ENCODE peak calls at places on chromosome 10, in four cellular contexts. S is heart left ventricle, E is NB4, N is H54. P is an unnamed sample.

GRCh38 chr10:110006358-110007170 is 1.2 kb upstream of the ADD3 start:
- DNase-seq in S (peak), E (peak), N (peak), P (peak)

GRCh38 chr10:89217057-89217990 is 10.2 kb upstream of the CH25H start:
- DNase-seq in S (peak), E (peak), N (peak), P (no peak)

GRCh38 chr10:124106241-124106905 is 13.0 kb upstream of the CHST15 start:
- DNase-seq in S (peak), E (no peak), N (peak), P (peak)

GRCh38 chr10:132856869-132857524 is 71.0 kb upstream of the NKX6-2 start:
- DNase-seq in S (no peak), E (no peak), N (no peak), P (no peak)

GRCh38 chr10:71531485-71532446 is 135.0 kb downstream of the CDH23 start:
- DNase-seq in S (no peak), E (peak), N (no peak), P (no peak)

GRCh38 chr10:79081353-79082034 is 12.7 kb downstream of the ZMIZ1 start:
- DNase-seq in S (no peak), E (peak), N (peak), P (no peak)

GRCh38 chr10:100654835-100655759 is 90.3 kb upstream of the PAX2 start:
- DNase-seq in S (no peak), E (peak), N (no peak), P (no peak)

GRCh38 chr10:91022924-91023707 is 102.2 kb upstream of the ANKRD1 start:
- DNase-seq in S (peak), E (no peak), N (no peak), P (no peak)

GRCh38 chr10:34200355-34200901 is 614.7 kb downstream of the PARD3 start:
- DNase-seq in S (no peak), E (peak), N (no peak), P (no peak)

GRCh38 chr10:60707841-60708240 is 70.4 kb upstream of the CDK1 start:
- DNase-seq in S (no peak), E (no peak), N (no peak), P (no peak)

GRCh38 chr10:43891241-43891640 is 242.6 kb upstream of the ZNF32 start:
- DNase-seq in S (no peak), E (no peak), N (no peak), P (no peak)

GRCh38 chr10:43596546-43596945 is 9.7 kb upstream of the ZNF485 start:
- DNase-seq in S (no peak), E (peak), N (no peak), P (no peak)

GRCh38 chr10:115572740-115573455 is 479.7 kb downstream of the ATRNL1 start:
- DNase-seq in S (no peak), E (peak), N (peak), P (no peak)

GRCh38 chr10:24718031-24718855 is 5.4 kb downstream of the ARHGAP21 start:
- DNase-seq in S (no peak), E (no peak), N (no peak), P (no peak)

GRCh38 chr10:14389981-14390590 is 59.4 kb upstream of the FRMD4A start:
- DNase-seq in S (no peak), E (no peak), N (no peak), P (no peak)

GRCh38 chr10:114770009-114770408 is 51.6 kb upstream of the FHIP2A start:
- DNase-seq in S (no peak), E (no peak), N (no peak), P (no peak)

GRCh38 chr10:30798621-30799020 is 169.1 kb upstream of the LYZL2 start:
- DNase-seq in S (no peak), E (no peak), N (no peak), P (no peak)

GRCh38 chr10:101557541-101557940 is 30.5 kb downstream of the POLL start:
- DNase-seq in S (no peak), E (no peak), N (no peak), P (peak)

GRCh38 chr10:120688928-120689327 is 162.2 kb upstream of the WDR11 start:
- DNase-seq in S (no peak), E (peak), N (no peak), P (no peak)

GRCh38 chr10:79275431-79275851 is 71.8 kb upstream of the PPIF start:
- DNase-seq in S (peak), E (no peak), N (no peak), P (no peak)

DNA sequence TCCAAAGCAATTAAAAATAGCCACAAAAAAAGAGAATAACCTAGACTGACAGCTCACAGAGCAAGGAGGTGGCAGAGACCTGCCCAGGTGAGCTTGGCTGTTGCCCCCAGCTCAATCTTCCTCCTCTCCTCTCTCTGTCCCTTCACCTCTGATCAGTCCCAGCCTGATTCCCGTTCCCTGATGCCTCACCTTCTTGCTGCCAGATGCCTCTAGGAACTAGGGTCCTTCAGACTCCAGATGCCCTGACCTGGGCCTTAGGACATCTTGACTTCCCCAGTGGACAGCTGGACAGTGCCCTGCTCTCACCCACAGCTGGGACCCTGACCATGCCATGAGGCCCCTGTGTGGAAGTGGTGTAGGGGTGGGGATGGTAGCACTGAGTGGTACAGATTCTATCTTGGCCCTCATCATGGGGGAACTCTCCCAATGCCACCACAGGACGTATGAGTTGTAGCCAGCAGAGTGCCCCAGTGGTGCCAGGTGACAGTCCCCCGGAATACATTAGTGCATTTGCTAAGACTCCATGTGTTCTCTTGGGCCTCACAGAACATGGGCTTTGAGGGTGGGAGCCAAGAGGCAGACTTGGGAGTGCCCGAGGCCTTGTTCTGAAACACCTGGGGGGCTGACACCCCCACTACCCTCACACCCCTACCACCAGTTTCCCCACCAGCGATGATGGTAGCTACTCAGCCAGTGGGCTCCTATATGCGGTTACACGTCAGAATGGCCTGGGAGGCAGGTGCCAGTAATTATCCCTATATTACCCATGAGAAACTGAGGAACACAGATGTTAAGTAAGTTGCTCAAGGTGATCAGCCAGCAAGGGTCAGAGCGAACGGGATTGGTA is 2.0 kb downstream of the DEPP1 start:
- DNase-seq in S (no peak), E (no peak), N (no peak), P (no peak)
- TF ChIP-seq POLR2A in S (no peak), E (no peak), N (no peak), P (no peak)

GRCh38 chr10:58993480-58994221 is 182.8 kb upstream of the PHYHIPL start:
- DNase-seq in S (no peak), E (no peak), N (no peak), P (no peak)

GRCh38 chr10:58996063-58996462 is 180.4 kb upstream of the PHYHIPL start:
- DNase-seq in S (no peak), E (no peak), N (no peak), P (no peak)

GRCh38 chr10:58992830-58993460 is 183.5 kb upstream of the PHYHIPL start:
- DNase-seq in S (no peak), E (no peak), N (no peak), P (no peak)

GRCh38 chr10:58995058-58995596 is 181.3 kb upstream of the PHYHIPL start:
- DNase-seq in S (no peak), E (no peak), N (no peak), P (no peak)

GRCh38 chr10:58994226-58995057 is 182.0 kb upstream of the PHYHIPL start:
- DNase-seq in S (no peak), E (no peak), N (no peak), P (no peak)
- TF ChIP-seq POLR2A in S (no peak), E (no peak), N (no peak), P (no peak)

GRCh38 chr10:122115874-122116273 is 126.9 kb downstream of the TACC2 start:
- DNase-seq in S (no peak), E (peak), N (no peak), P (no peak)

GRCh38 chr10:122114156-122114747 is 125.3 kb downstream of the TACC2 start:
- DNase-seq in S (peak), E (no peak), N (no peak), P (no peak)

GRCh38 chr10:122112021-122112616 is 123.2 kb downstream of the TACC2 start:
- DNase-seq in S (no peak), E (peak), N (no peak), P (no peak)

GRCh38 chr10:122112625-122113160 is 123.7 kb downstream of the TACC2 start:
- DNase-seq in S (peak), E (peak), N (peak), P (peak)

GRCh38 chr10:122113161-122113944 is 124.4 kb downstream of the TACC2 start:
- DNase-seq in S (peak), E (peak), N (peak), P (peak)
- TF ChIP-seq POLR2A in S (peak), E (no peak), N (no peak), P (no peak)

GRCh38 chr10:28302012-28302667 is 724 bp downstream of the MPP7 start:
- DNase-seq in S (no peak), E (peak), N (no peak), P (peak)

GRCh38 chr10:28305551-28305950 is 2.7 kb upstream of the MPP7 start:
- DNase-seq in S (no peak), E (no peak), N (no peak), P (no peak)

GRCh38 chr10:28300027-28300426 is 2.8 kb downstream of the MPP7 start:
- DNase-seq in S (no peak), E (no peak), N (no peak), P (no peak)

GRCh38 chr10:28304032-28304571 is 1.2 kb upstream of the MPP7 start:
- DNase-seq in S (no peak), E (no peak), N (no peak), P (no peak)

DNA sequence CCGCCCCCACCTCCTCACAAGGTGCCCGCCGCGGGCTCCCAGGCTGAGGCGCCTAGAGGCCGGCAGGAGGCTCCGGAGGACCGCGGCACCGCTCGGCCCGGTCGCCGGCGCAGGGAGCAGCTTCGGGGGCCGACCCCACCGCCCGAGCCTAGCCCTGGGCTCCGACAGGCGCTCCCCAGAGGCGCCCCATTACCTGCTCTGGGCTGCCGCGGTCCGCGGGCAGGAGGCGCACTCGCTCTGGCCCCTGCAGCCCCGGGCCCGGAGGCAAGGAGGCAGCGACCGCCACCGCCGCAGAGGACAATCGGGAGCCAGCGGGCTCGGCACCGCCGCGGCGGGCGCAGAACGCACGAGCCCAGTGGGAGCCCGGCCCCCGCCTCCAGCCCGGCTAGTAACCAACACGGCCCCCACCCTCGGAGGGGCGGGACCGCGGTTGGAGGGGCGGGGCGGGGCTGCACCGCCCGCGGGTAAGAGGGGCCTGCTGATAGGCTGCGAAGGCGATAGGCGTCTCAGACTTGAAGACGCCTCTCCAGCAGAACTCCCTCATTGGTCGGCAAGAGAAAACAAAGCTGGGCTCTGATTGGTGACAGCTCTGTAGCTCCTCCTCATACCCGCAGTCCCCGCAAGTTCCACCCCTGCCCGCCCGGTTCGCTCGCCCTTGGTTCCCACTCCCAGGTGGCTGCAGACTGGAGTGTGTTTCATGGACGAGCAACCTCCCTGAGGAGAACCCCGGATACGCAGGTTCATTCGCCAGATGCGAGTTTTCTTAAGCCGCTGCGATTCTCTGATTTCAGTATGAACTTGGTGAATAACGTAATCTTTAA is at the start of gene MPP7:
- DNase-seq in S (peak), E (peak), N (peak), P (peak)
- TF ChIP-seq POLR2A in S (peak), E (no peak), N (peak), P (no peak)

GRCh38 chr10:73769396-73769795 is 12.5 kb upstream of the CHCHD1 start:
- DNase-seq in S (no peak), E (no peak), N (no peak), P (peak)
- TF ChIP-seq POLR2A in S (no peak), E (no peak), N (no peak), P (no peak)

GRCh38 chr10:95236068-95236903 is 42.2 kb downstream of the ACSM6 start:
- DNase-seq in S (no peak), E (no peak), N (no peak), P (no peak)
- TF ChIP-seq POLR2A in S (no peak), E (no peak), N (no peak), P (no peak)

DNA sequence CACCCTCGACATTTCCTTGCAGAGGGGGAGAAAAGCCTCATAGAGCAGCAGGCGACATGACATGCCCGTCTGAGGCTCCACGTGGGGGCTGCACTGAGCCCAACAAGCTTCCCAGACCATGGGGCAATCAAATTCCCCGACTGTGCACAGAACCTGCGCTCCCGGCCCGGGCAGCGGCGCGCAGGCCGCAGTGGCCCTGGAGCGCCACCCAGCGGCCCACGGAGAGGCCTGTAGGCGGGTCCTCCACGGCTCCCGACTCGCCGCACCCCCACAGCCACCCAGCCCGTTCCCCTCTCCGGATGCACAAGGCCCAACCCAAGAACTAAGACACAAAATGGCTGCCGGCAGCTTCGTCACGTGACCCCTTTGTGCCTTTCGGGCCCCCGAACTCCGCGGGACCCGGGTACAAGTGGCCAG is 816 bp downstream of the EPC1 start:
- DNase-seq in S (peak), E (peak), N (peak), P (peak)
- TF ChIP-seq POLR2A in S (no peak), E (no peak), N (no peak), P (no peak)

GRCh38 chr10:48807786-48808185 is 123.1 kb downstream of the WDFY4 start:
- DNase-seq in S (no peak), E (no peak), N (no peak), P (no peak)

GRCh38 chr10:48811461-48811860 is 126.8 kb downstream of the WDFY4 start:
- DNase-seq in S (no peak), E (no peak), N (no peak), P (no peak)

GRCh38 chr10:48811917-48812316 is 127.2 kb downstream of the WDFY4 start:
- DNase-seq in S (no peak), E (no peak), N (no peak), P (no peak)

GRCh38 chr10:48806282-48806681 is 121.6 kb downstream of the WDFY4 start:
- DNase-seq in S (no peak), E (no peak), N (no peak), P (no peak)

GRCh38 chr10:48809261-48809660 is 124.6 kb downstream of the WDFY4 start:
- DNase-seq in S (no peak), E (no peak), N (no peak), P (no peak)
- TF ChIP-seq POLR2A in S (no peak), E (no peak), N (no peak), P (no peak)